ENCODE peak calls at places on chromosomes 12 and 14, in nine cellular contexts. T, R, X, D, I, V, S, Y and B are unnamed samples.

GRCh38 chr12:5685935-5686334 is 254.0 kb downstream of the NTF3 start:
- DNase-seq in D (no peak), V (no peak), I (no peak), S (no peak), Y (no peak), T (no peak), X (no peak), R (no peak), B (no peak)

GRCh38 chr14:53652068-53652467 is 304.6 kb downstream of the BMP4 start:
- DNase-seq in Y (no peak), X (no peak), D (no peak), T (no peak), R (no peak), S (no peak), I (no peak), V (no peak), B (no peak)

GRCh38 chr14:69625299-69626131 is 14.1 kb downstream of the SUSD6 start:
- DNase-seq in I (no peak), Y (peak), S (no peak), D (no peak), V (peak), T (peak), X (no peak), R (no peak), B (no peak)

GRCh38 chr12:124524231-124524925 is 43.0 kb downstream of the NCOR2 start:
- DNase-seq in T (no peak), R (peak), D (no peak), V (no peak), X (no peak), S (no peak), Y (no peak), I (no peak), B (no peak)

GRCh38 chr12:94498698-94499097 is 39.0 kb upstream of the CEP83 start:
- DNase-seq in R (no peak), Y (no peak), V (no peak), D (no peak), S (no peak), T (no peak), I (no peak), X (no peak), B (no peak)

GRCh38 chr14:93115920-93116675 is at the start of gene ITPK1:
- DNase-seq in I (no peak), R (no peak), T (peak), D (no peak), X (peak), Y (peak), S (peak), V (peak), B (no peak)

GRCh38 chr14:34872822-34873590 is 2.2 kb downstream of the BAZ1A start:
- DNase-seq in V (no peak), S (peak), Y (no peak), D (no peak), T (peak), I (peak), R (peak), X (peak), B (no peak)

GRCh38 chr14:26415618-26416123 is 182.2 kb downstream of the NOVA1 start:
- DNase-seq in R (no peak), D (no peak), I (no peak), V (peak), X (no peak), S (no peak), T (peak), Y (peak), B (no peak)

GRCh38 chr12:90112668-90113067 is 404.0 kb upstream of the ATP2B1 start:
- DNase-seq in V (no peak), T (no peak), I (no peak), S (no peak), D (no peak), Y (no peak), R (no peak), X (no peak), B (no peak)

GRCh38 chr12:114123108-114123507 is 157.0 kb upstream of the RBM19 start:
- DNase-seq in T (no peak), S (no peak), I (no peak), Y (no peak), D (no peak), V (no peak), R (no peak), X (no peak), B (no peak)

GRCh38 chr12:42728770-42729531 is 139.4 kb upstream of the PRICKLE1 start:
- DNase-seq in I (no peak), X (no peak), T (no peak), S (peak), R (no peak), D (no peak), V (no peak), Y (no peak), B (no peak)